ENCODE peak calls at places on chromosomes 1 and 21, in five cellular contexts. O, P, V, Z and Y are unnamed samples.

GRCh38 chr1:170592591-170593111 is 60.7 kb downstream of the GORAB start:
- DNase-seq in V (no peak), Z (no peak), O (peak; percentile 58), P (no peak), Y (no peak)

GRCh38 chr21:45993210-45994085 is 11.9 kb downstream of the COL6A1 start:
- DNase-seq in Z (no peak), P (no peak), V (peak; percentile 42), O (no peak), Y (no peak)

GRCh38 chr1:19438552-19439196 is 46.7 kb downstream of the CAPZB start:
- DNase-seq in O (peak; percentile 66), V (no peak), Z (no peak), P (no peak), Y (no peak)

GRCh38 chr1:17595602-17595925 is 56.1 kb downstream of the ARHGEF10L start:
- DNase-seq in Z (no peak), V (no peak), O (no peak), P (no peak), Y (no peak)

GRCh38 chr1:10539411-10540043 is 64.8 kb downstream of the PEX14 start:
- DNase-seq in P (peak; percentile 43), O (no peak), V (no peak), Z (no peak), Y (no peak)

GRCh38 chr1:9260086-9260766 is 25.7 kb downstream of the H6PD start:
- DNase-seq in Z (no peak), V (no peak), P (no peak), O (no peak), Y (no peak)

GRCh38 chr1:179937668-179938259 is 16.8 kb upstream of the CEP350 start:
- DNase-seq in P (no peak), V (no peak), O (peak; percentile 59), Z (no peak), Y (no peak)

GRCh38 chr1:161784963-161785362 is 18.8 kb downstream of the ATF6 start:
- DNase-seq in V (peak; percentile 16), P (no peak), O (no peak), Z (no peak), Y (no peak)

GRCh38 chr1:180188103-180188506 is 33.4 kb downstream of the QSOX1 start:
- DNase-seq in O (peak; percentile 53), V (no peak), Z (no peak), P (peak; percentile 59), Y (peak; percentile 54)

GRCh38 chr1:7642781-7643180 is 128.3 kb upstream of the VAMP3 start:
- DNase-seq in Z (no peak), P (no peak), O (no peak), V (no peak), Y (no peak)

GRCh38 chr1:88741413-88741812 is 57.3 kb downstream of the PKN2 start:
- DNase-seq in P (peak; percentile 66), V (no peak), O (peak; percentile 73), Z (no peak), Y (no peak)

GRCh38 chr1:42214447-42214871 is 49.9 kb upstream of the GUCA2A start:
- DNase-seq in P (peak; percentile 83), V (no peak), O (peak; percentile 82), Z (no peak), Y (no peak)

GRCh38 chr1:108703939-108704338 is 8.8 kb upstream of the FNDC7 start:
- DNase-seq in V (no peak), P (peak; percentile 73), Z (no peak), O (peak; percentile 35), Y (no peak)

GRCh38 chr1:18581420-18581880 is 49.2 kb upstream of the PAX7 start:
- DNase-seq in O (no peak), V (peak; percentile 27), Z (no peak), P (peak; percentile 15), Y (peak; percentile 79)

GRCh38 chr1:56137829-56138505 is 441.4 kb downstream of the PLPP3 start:
- DNase-seq in V (no peak), Z (no peak), O (peak; percentile 50), P (peak; percentile 67), Y (no peak)
- TF ChIP-seq CTCF in V (no peak), Z (no peak), O (no peak), P (no peak), Y (no peak)

DNA sequence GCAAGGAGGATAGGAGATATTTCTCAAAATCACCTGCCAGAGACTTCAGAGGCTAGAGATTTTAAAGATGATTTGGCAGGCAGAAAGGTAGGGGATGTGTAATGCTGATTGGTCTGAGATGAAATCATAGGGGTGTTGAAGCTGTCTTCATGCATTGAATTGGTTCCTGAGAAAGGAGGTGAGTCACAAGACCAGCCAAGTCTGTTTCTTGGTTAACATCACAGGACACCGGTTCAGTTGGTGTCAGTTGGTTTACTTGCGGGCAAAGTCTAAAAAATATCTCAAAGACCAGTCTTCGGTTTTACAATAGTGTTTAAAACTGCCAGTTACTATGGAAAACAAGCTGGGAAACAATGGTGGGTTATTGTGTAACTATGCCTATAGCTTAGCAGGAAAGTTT is 305.9 kb downstream of the BARHL2 start:
- DNase-seq in O (no peak), P (no peak), V (no peak), Z (no peak), Y (no peak)
- TF ChIP-seq CTCF in O (no peak), P (no peak), V (no peak), Z (no peak), Y (no peak)

DNA sequence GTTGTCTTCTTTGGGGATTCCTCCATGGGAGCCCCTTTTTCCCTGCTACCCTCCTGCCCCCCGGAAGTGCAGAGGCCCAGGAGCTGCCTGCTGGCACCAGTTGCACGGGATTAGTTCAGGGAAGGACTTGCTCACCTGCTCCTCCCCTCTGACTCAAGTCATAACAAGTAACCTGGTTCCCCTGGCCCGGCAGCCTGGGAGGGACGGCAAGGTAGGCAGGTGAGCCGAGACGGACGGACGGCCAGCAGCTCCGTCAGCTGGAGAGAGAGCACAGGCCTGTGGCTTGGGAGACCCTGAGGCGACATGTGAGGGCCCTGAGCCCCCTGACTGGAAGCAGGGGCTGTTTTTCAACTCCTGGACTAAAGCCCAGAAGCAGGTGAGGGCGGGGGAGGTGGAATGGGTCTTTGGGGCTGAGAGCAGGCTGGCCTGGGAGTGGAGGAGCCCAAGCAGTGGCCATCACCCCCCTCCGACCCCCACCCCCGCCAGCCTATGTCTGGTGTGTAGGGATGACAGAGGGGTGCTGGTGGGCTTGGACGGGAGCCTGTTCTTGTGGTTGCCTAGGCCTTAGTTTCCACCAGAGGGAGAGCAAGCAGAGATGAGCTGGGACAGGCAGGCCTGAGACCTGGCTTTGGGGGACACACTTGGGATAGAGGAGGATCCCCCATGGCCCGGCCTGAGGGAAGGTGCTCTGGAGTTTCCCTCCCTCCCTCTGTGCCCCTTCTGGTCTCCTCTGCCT is at the start of gene INAVA:
- DNase-seq in V (no peak), O (no peak), Z (no peak), P (no peak), Y (no peak)
- TF ChIP-seq CTCF in V (no peak), O (no peak), Z (no peak), P (no peak), Y (no peak)

GRCh38 chr1:154764773-154765172 is 105.3 kb downstream of the KCNN3 start:
- DNase-seq in Z (no peak), P (no peak), O (no peak), V (no peak), Y (no peak)
- TF ChIP-seq CTCF in Z (no peak), P (no peak), O (no peak), V (no peak), Y (no peak)

GRCh38 chr1:93594603-93594880 is 87.1 kb downstream of the BCAR3 start:
- DNase-seq in O (peak; percentile 67), P (no peak), Z (no peak), V (no peak), Y (no peak)

GRCh38 chr1:93593868-93594602 is 87.6 kb downstream of the BCAR3 start:
- DNase-seq in P (no peak), O (peak; percentile 48), Z (no peak), V (no peak), Y (no peak)

GRCh38 chr1:93591291-93591832 is 90.3 kb downstream of the BCAR3 start:
- DNase-seq in O (no peak), V (no peak), P (no peak), Z (no peak), Y (no peak)

GRCh38 chr1:93592636-93592949 is 89.0 kb downstream of the BCAR3 start:
- DNase-seq in V (no peak), O (no peak), P (no peak), Z (no peak), Y (no peak)

GRCh38 chr1:93591833-93592635 is 89.6 kb downstream of the BCAR3 start:
- DNase-seq in O (no peak), V (peak; percentile 22), P (no peak), Z (no peak), Y (peak; percentile 75)
- TF ChIP-seq CTCF in O (no peak), V (no peak), P (no peak), Z (no peak), Y (no peak)